ENCODE peak calls at places on chromosomes 4 and X, in six cellular contexts. W, A, J, K, Z and N are unnamed samples. For H3K4me1, the result is how much of the 10 kb centered on the place peaks cover.

GRCh38 chrX:118495958-118496762 is 545 bp downstream of the DOCK11 start:
- DNase-seq in W (peak), A (peak), J (peak), K (peak), Z (peak), N (peak)

GRCh38 chrX:146433771-146434170 is 375.8 kb upstream of the CXorf51B start:
- DNase-seq in W (no peak), A (no peak), J (no peak), K (no peak), Z (no peak), N (no peak)

GRCh38 chr4:176090115-176090514 is 24.5 kb downstream of the WDR17 start:
- DNase-seq in W (no peak), A (no peak), J (no peak), K (no peak), Z (no peak), N (no peak)

GRCh38 chr4:3669553-3669949 is 96.6 kb upstream of the ADRA2C start:
- DNase-seq in W (no peak), A (no peak), J (no peak), K (no peak), Z (no peak), N (no peak)

GRCh38 chr4:73021634-73022033 is 47.9 kb downstream of the COX18 start:
- DNase-seq in W (no peak), A (no peak), J (no peak), K (no peak), Z (no peak), N (no peak)

GRCh38 chr4:150280081-150280950 is 202.1 kb downstream of the DCLK2 start:
- DNase-seq in W (no peak), A (no peak), J (no peak), K (no peak), Z (no peak), N (no peak)

GRCh38 chrX:19557816-19558215 is 42.5 kb upstream of the MAP3K15 start:
- DNase-seq in W (no peak), A (no peak), J (no peak), K (no peak), Z (no peak), N (no peak)

GRCh38 chrX:70476934-70477733 is 32.5 kb downstream of the DLG3 start:
- DNase-seq in W (no peak), A (peak), J (no peak), K (peak), Z (peak), N (no peak)

GRCh38 chr4:142840516-142841123 is 5.5 kb downstream of the INPP4B start:
- DNase-seq in W (no peak), A (no peak), J (no peak), K (no peak), Z (no peak), N (no peak)

GRCh38 chr4:68110441-68110840 is 19.2 kb downstream of the TMPRSS11F start:
- DNase-seq in W (no peak), A (no peak), J (no peak), K (no peak), Z (no peak), N (no peak)

GRCh38 chr4:55921093-55921492 is 27.7 kb upstream of the CEP135 start:
- DNase-seq in W (no peak), A (no peak), J (no peak), K (no peak), Z (no peak), N (no peak)

GRCh38 chr4:138665851-138666250 is 349.7 kb upstream of the NOCT start:
- DNase-seq in W (no peak), A (no peak), J (no peak), K (no peak), Z (no peak), N (no peak)

GRCh38 chrX:131792789-131793462 is 230.2 kb upstream of the STK26 start:
- DNase-seq in W (peak), A (peak), J (no peak), K (peak), Z (no peak), N (no peak)

GRCh38 chrX:21745756-21746155 is 12.2 kb downstream of the SMPX start:
- DNase-seq in W (no peak), A (no peak), J (peak), K (peak), Z (no peak), N (peak)

GRCh38 chr4:24730256-24731001 is 64.9 kb upstream of the SOD3 start:
- DNase-seq in W (peak), A (peak), J (no peak), K (peak), Z (no peak), N (no peak)

GRCh38 chr4:15336410-15337184 is 91.2 kb upstream of the C1QTNF7 start:
- DNase-seq in W (no peak), A (no peak), J (no peak), K (no peak), Z (peak), N (no peak)

GRCh38 chrX:134646671-134647070 is 11.6 kb downstream of the PLAC1 start:
- DNase-seq in W (no peak), A (no peak), J (no peak), K (no peak), Z (no peak), N (no peak)

GRCh38 chr4:156388826-156389225 is 435.2 kb upstream of the CTSO start:
- DNase-seq in W (no peak), A (no peak), J (no peak), K (no peak), Z (no peak), N (no peak)

GRCh38 chr4:99848576-99848975 is 31.9 kb downstream of the DAPP1 start:
- DNase-seq in W (no peak), A (no peak), J (no peak), K (no peak), Z (no peak), N (no peak)

GRCh38 chrX:97096385-97096784 is 212.7 kb downstream of the RPA4 start:
- DNase-seq in W (no peak), A (no peak), J (no peak), K (no peak), Z (no peak), N (no peak)

GRCh38 chrX:121876316-121876715 is 828.9 kb downstream of the GLUD2 start:
- DNase-seq in W (no peak), A (no peak), J (no peak), K (no peak), Z (no peak), N (no peak)

DNA sequence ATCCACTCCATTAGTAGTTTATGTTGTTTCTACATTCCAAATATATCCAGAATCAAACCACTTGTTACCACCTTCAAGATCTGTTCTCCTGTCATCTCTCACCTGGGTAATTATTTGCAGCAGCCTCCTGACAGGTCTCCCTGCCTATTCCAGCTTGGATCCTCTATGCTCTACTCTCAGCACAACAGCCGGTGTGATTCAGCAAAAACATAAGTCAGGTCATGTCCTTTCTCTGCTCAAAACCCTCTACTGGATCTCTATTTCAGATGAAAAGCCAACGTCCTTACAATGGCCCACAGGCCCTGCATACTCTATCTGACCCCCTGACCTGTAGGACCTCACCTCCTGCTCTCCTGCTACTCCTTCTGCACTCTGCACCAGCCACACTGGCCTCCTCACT is 84.5 kb downstream of the NHSL2 start:
- DNase-seq in W (no peak), A (no peak), J (no peak), K (no peak), Z (no peak), N (no peak)
- H3K4me1 ChIP-seq in W (under half), A (under half), J (under half), K (under half), Z (under half), N (under half)

GRCh38 chr4:40193018-40193571 is 3.7 kb upstream of the RHOH start:
- DNase-seq in W (no peak), A (no peak), J (no peak), K (no peak), Z (no peak), N (no peak)
- H3K4me1 ChIP-seq in W (under half), A (under half), J (half or more), K (under half), Z (under half), N (half or more)

DNA sequence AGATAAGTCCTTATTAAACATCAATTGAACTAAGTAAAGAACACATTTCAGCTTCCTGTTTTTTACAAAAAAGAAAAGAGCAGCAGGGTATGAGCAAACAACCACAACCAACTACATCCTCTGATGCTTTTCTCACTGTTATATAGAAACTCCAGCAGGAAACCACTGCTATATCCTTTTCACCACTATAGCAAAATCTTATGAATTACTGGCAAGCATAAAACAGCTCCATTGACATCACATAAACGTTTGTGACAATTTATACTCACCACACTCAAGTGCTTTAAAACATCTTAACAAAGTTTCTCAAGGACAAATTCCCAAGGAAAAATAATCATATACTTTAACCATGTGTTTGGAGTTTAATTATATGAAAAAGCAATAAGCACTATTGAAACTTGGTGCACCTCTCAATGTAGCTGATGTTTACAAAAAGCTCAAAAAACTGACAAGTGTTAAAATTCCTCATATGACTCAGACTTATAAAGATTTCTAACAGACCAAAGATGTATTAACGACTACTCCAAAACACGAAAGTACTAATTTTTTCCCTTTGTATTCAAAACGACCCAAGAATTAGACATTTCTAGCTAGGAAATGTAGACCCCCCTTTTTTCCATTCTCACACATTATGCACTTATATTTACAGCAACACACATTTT is 12.9 kb downstream of the GPRIN3 start:
- DNase-seq in W (no peak), A (no peak), J (no peak), K (no peak), Z (no peak), N (peak)
- H3K4me1 ChIP-seq in W (under half), A (under half), J (half or more), K (half or more), Z (under half), N (half or more)

GRCh38 chr4:147760176-147760575 is 28.3 kb downstream of the ARHGAP10 start:
- DNase-seq in W (no peak), A (no peak), J (no peak), K (peak), Z (no peak), N (no peak)
- H3K4me1 ChIP-seq in W (under half), A (half or more), J (under half), K (under half), Z (under half), N (under half)

GRCh38 chrX:129876734-129877395 is 29.1 kb upstream of the UTP14A start:
- DNase-seq in W (no peak), A (no peak), J (no peak), K (no peak), Z (peak), N (no peak)
- H3K4me1 ChIP-seq in W (under half), A (under half), J (under half), K (under half), Z (under half), N (under half)

GRCh38 chr4:153260152-153260551 is 55.9 kb downstream of the TRIM2 start:
- DNase-seq in W (no peak), A (no peak), J (no peak), K (no peak), Z (peak), N (no peak)
- H3K4me1 ChIP-seq in W (under half), A (under half), J (under half), K (under half), Z (under half), N (under half)

GRCh38 chr4:1851575-1852415 is 4.2 kb downstream of the LETM1 start:
- DNase-seq in W (peak), A (no peak), J (no peak), K (peak), Z (no peak), N (no peak)
- H3K4me1 ChIP-seq in W (under half), A (under half), J (under half), K (half or more), Z (under half), N (under half)